ENCODE peak calls at places on chromosomes 3 and 15, in nine cellular contexts. W is ELF-1; S is activated CD8-positive, alpha-beta memory T cell treated with anti-CD3 and anti-CD28 coated beads for 1 hour; A is NCI-H774; N is progenitor cell of endocrine pancreas; X is Caki2; J is stimulated activated CD8-positive, alpha-beta memory T cell treated with anti-CD3 and anti-CD28 coated beads, Interleukin-15, amount 100 ng/mL, for 1 hour; R is breast epithelium; B is brain pericyte. K is an unnamed sample.

GRCh38 chr3:184117649-184118048 is 17.5 kb upstream of the EIF2B5 start:
- DNase-seq in J (no peak), A (no peak), N (no peak), X (no peak), S (no peak), R (no peak), W (no peak), B (no peak), K (no peak)

GRCh38 chr3:13260259-13261103 is 159.6 kb downstream of the NUP210 start:
- DNase-seq in N (no peak), A (no peak), J (no peak), R (no peak), W (no peak), X (no peak), S (no peak), B (no peak), K (no peak)

GRCh38 chr3:52341123-52341522 is 25.0 kb downstream of the DNAH1 start:
- DNase-seq in W (no peak), J (no peak), X (no peak), N (no peak), B (no peak), A (no peak), S (no peak), R (no peak), K (no peak)

GRCh38 chr3:115857518-115858136 is 234.3 kb downstream of the GAP43 start:
- DNase-seq in B (no peak), A (no peak), W (no peak), J (no peak), S (no peak), R (no peak), N (no peak), X (no peak), K (no peak)

GRCh38 chr15:23482764-23483489 is 35.9 kb upstream of the GOLGA6L2 start:
- DNase-seq in J (no peak), S (no peak), A (no peak), B (no peak), W (no peak), R (no peak), N (no peak), X (peak; percentile 25), K (no peak)

GRCh38 chr3:149586871-149587270 is 71.0 kb downstream of the WWTR1 start:
- DNase-seq in R (no peak), J (no peak), W (no peak), B (no peak), A (no peak), X (peak; percentile 87), S (no peak), N (no peak), K (no peak)

GRCh38 chr3:49021813-49022720 is at the start of gene NDUFAF3:
- DNase-seq in J (peak; percentile 76), S (peak; percentile 73), B (peak; percentile 82), A (peak; percentile 81), W (peak; percentile 98), N (peak; percentile 96), X (peak; percentile 92), R (peak; percentile 90), K (peak; percentile 95)

GRCh38 chr3:79878697-79879096 is 110.9 kb upstream of the ROBO1 start:
- DNase-seq in A (no peak), J (no peak), B (no peak), X (no peak), W (no peak), R (no peak), S (no peak), N (no peak), K (no peak)

GRCh38 chr3:11508346-11509174 is 135.2 kb downstream of the VGLL4 start:
- DNase-seq in X (no peak), B (no peak), J (no peak), R (no peak), S (no peak), W (no peak), N (no peak), A (no peak), K (no peak)

GRCh38 chr3:146555311-146555710 is 10.9 kb upstream of the PLSCR1 start:
- DNase-seq in S (no peak), J (no peak), X (no peak), R (no peak), B (no peak), W (no peak), A (no peak), N (no peak), K (no peak)

GRCh38 chr15:96207377-96208006 is 123.0 kb upstream of the NR2F2 start:
- DNase-seq in S (no peak), J (no peak), B (no peak), N (no peak), A (no peak), X (no peak), W (no peak), R (no peak), K (no peak)

GRCh38 chr3:184727357-184728060 is 15.6 kb upstream of the MAGEF1 start:
- DNase-seq in A (peak; percentile 73), B (no peak), R (peak; percentile 62), X (peak; percentile 42), S (no peak), W (peak; percentile 92), J (peak; percentile 19), N (peak; percentile 34), K (peak; percentile 77)

GRCh38 chr15:86591994-86592746 is 512.5 kb downstream of the AGBL1 start:
- DNase-seq in X (no peak), N (no peak), W (no peak), A (no peak), B (no peak), R (no peak), S (no peak), J (no peak), K (no peak)

GRCh38 chr3:42590989-42591756 is 513 bp downstream of the SS18L2 start:
- DNase-seq in A (no peak), S (no peak), X (no peak), B (no peak), R (no peak), W (peak; percentile 47), N (no peak), J (no peak), K (peak; percentile 25)

GRCh38 chr3:24678441-24678865 is 183.8 kb upstream of the THRB start:
- DNase-seq in R (no peak), J (no peak), B (peak; percentile 53), A (no peak), S (no peak), N (no peak), W (no peak), X (peak; percentile 20), K (peak; percentile 94)

GRCh38 chr15:88657326-88658069 is 18.7 kb downstream of the ISG20 start:
- DNase-seq in A (no peak), X (peak; percentile 29), S (no peak), N (peak; percentile 33), W (peak; percentile 82), J (no peak), R (no peak), B (no peak), K (peak; percentile 71)

GRCh38 chr3:157063926-157064325 is 96.0 kb downstream of the CCNL1 start:
- DNase-seq in S (no peak), A (no peak), X (no peak), N (no peak), J (no peak), W (no peak), B (peak; percentile 50), R (no peak), K (no peak)

GRCh38 chr3:52221563-52222318 is 3.7 kb downstream of the TLR9 start:
- DNase-seq in J (no peak), W (no peak), R (no peak), A (no peak), S (no peak), B (no peak), N (no peak), X (no peak), K (no peak)

GRCh38 chr3:144053121-144053520 is 81.5 kb downstream of the DIPK2A start:
- DNase-seq in R (no peak), B (no peak), S (no peak), A (no peak), J (no peak), W (no peak), X (no peak), N (no peak), K (peak; percentile 25)

GRCh38 chr15:58212909-58213526 is 74.8 kb downstream of the AQP9 start:
- DNase-seq in W (no peak), J (no peak), X (peak; percentile 51), A (no peak), N (no peak), S (no peak), R (no peak), B (no peak), K (peak; percentile 70)

GRCh38 chr3:32132121-32132520 is 25.7 kb downstream of the GPD1L start:
- DNase-seq in W (no peak), B (no peak), J (no peak), N (no peak), A (no peak), S (no peak), X (no peak), R (no peak), K (no peak)

GRCh38 chr15:80275946-80276345 is 23.9 kb upstream of the CTXND1 start:
- DNase-seq in S (no peak), W (no peak), J (no peak), A (no peak), N (no peak), R (no peak), B (no peak), X (peak; percentile 37), K (peak; percentile 16)

GRCh38 chr3:141386611-141387110 is 18.4 kb downstream of the ZBTB38 start:
- DNase-seq in W (no peak), J (no peak), A (peak; percentile 49), S (no peak), X (no peak), B (no peak), N (no peak), R (no peak), K (peak; percentile 81)

GRCh38 chr3:59273976-59274375 is 224.2 kb upstream of the CFAP20DC start:
- DNase-seq in A (no peak), S (no peak), B (no peak), X (no peak), R (no peak), J (no peak), W (no peak), N (no peak), K (peak; percentile 12)

GRCh38 chr3:194089357-194090177 is 46.4 kb upstream of the HES1 start:
- DNase-seq in J (no peak), N (no peak), W (peak; percentile 87), X (peak; percentile 99), B (no peak), A (no peak), S (no peak), R (peak; percentile 94), K (peak; percentile 99)

GRCh38 chr3:94101860-94102259 is 39.0 kb downstream of the NSUN3 start:
- DNase-seq in R (no peak), B (no peak), W (no peak), N (no peak), S (no peak), X (no peak), J (no peak), A (no peak), K (peak; percentile 33)

GRCh38 chr3:141795719-141796435 is 32.7 kb downstream of the GRK7 start:
- DNase-seq in S (no peak), A (no peak), B (no peak), X (no peak), W (no peak), R (no peak), N (no peak), J (no peak), K (peak; percentile 16)

GRCh38 chr3:44506961-44507360 is 29.5 kb upstream of the ZNF445 start:
- DNase-seq in R (no peak), A (no peak), W (no peak), N (no peak), J (no peak), X (no peak), B (no peak), S (no peak), K (no peak)

GRCh38 chr15:66789029-66790025 is 87.3 kb downstream of the SMAD6 start:
- DNase-seq in R (no peak), J (no peak), W (no peak), A (no peak), S (no peak), X (no peak), B (no peak), N (no peak), K (peak; percentile 84)

GRCh38 chr15:73924258-73924921 is 1.9 kb upstream of the LOXL1 start:
- DNase-seq in B (peak; percentile 78), R (no peak), A (no peak), N (no peak), W (peak; percentile 40), X (peak; percentile 48), S (no peak), J (no peak), K (peak; percentile 84)

GRCh38 chr3:46435327-46435726 is 28.3 kb downstream of the CCRL2 start:
- DNase-seq in B (no peak), X (no peak), R (no peak), A (no peak), S (no peak), N (no peak), W (no peak), J (no peak), K (no peak)

K was measured in fibroblast of pulmonary artery.